ENCODE peak calls at places on chromosomes 5 and 9, in nine cellular contexts. One of them, this sample, is unnamed. For H3K4me1, the result is how much of the 10 kb centered on the place peaks cover.

GRCh38 chr9:109793196-109793595 is 13.2 kb downstream of the PALM2AKAP2 start:
- DNase-seq in prostate gland: no peak
- DNase-seq in gastrocnemius medialis: no peak
- DNase-seq in uterus: no peak
- DNase-seq in esophagus muscularis mucosa: no peak
- DNase-seq in H1: no peak
- DNase-seq in body of pancreas: no peak
- DNase-seq in A549: peak
- DNase-seq in heart left ventricle: no peak
- DNase-seq in this sample: no peak

GRCh38 chr5:141182248-141182647 is at the start of gene PCDHB16:
- DNase-seq in prostate gland: no peak
- DNase-seq in gastrocnemius medialis: no peak
- DNase-seq in uterus: peak
- DNase-seq in esophagus muscularis mucosa: no peak
- DNase-seq in H1: peak
- DNase-seq in body of pancreas: peak
- DNase-seq in A549: peak
- DNase-seq in heart left ventricle: no peak
- DNase-seq in this sample: peak

GRCh38 chr5:148808864-148809642 is 17.4 kb upstream of the ADRB2 start:
- DNase-seq in prostate gland: no peak
- DNase-seq in gastrocnemius medialis: no peak
- DNase-seq in uterus: no peak
- DNase-seq in esophagus muscularis mucosa: no peak
- DNase-seq in H1: no peak
- DNase-seq in body of pancreas: no peak
- DNase-seq in A549: no peak
- DNase-seq in heart left ventricle: peak
- DNase-seq in this sample: no peak

GRCh38 chr9:124621371-124622328 is 114.5 kb upstream of the NR5A1 start:
- DNase-seq in prostate gland: no peak
- DNase-seq in gastrocnemius medialis: no peak
- DNase-seq in uterus: no peak
- DNase-seq in esophagus muscularis mucosa: no peak
- DNase-seq in H1: no peak
- DNase-seq in body of pancreas: peak
- DNase-seq in A549: no peak
- DNase-seq in heart left ventricle: no peak
- DNase-seq in this sample: no peak

GRCh38 chr9:87675466-87675865 is 50.5 kb upstream of the CTSL start:
- DNase-seq in prostate gland: no peak
- DNase-seq in gastrocnemius medialis: no peak
- DNase-seq in uterus: no peak
- DNase-seq in esophagus muscularis mucosa: no peak
- DNase-seq in H1: no peak
- DNase-seq in body of pancreas: peak
- DNase-seq in A549: no peak
- DNase-seq in heart left ventricle: no peak
- DNase-seq in this sample: no peak

GRCh38 chr5:31664566-31664965 is 25.6 kb downstream of the PDZD2 start:
- DNase-seq in prostate gland: no peak
- DNase-seq in gastrocnemius medialis: no peak
- DNase-seq in uterus: no peak
- DNase-seq in esophagus muscularis mucosa: no peak
- DNase-seq in H1: peak
- DNase-seq in body of pancreas: no peak
- DNase-seq in A549: peak
- DNase-seq in heart left ventricle: no peak
- DNase-seq in this sample: no peak

GRCh38 chr5:52469420-52469819 is 318.3 kb upstream of the ITGA1 start:
- DNase-seq in prostate gland: no peak
- DNase-seq in gastrocnemius medialis: no peak
- DNase-seq in uterus: no peak
- DNase-seq in esophagus muscularis mucosa: no peak
- DNase-seq in H1: no peak
- DNase-seq in body of pancreas: no peak
- DNase-seq in A549: no peak
- DNase-seq in heart left ventricle: no peak
- DNase-seq in this sample: no peak

GRCh38 chr5:156532921-156533320 is 206.0 kb downstream of the SGCD start:
- DNase-seq in prostate gland: peak
- DNase-seq in gastrocnemius medialis: no peak
- DNase-seq in uterus: no peak
- DNase-seq in esophagus muscularis mucosa: no peak
- DNase-seq in H1: no peak
- DNase-seq in body of pancreas: no peak
- DNase-seq in A549: no peak
- DNase-seq in heart left ventricle: no peak
- DNase-seq in this sample: no peak

GRCh38 chr9:5643005-5643624 is 14.2 kb downstream of the RIC1 start:
- DNase-seq in prostate gland: no peak
- DNase-seq in gastrocnemius medialis: no peak
- DNase-seq in uterus: no peak
- DNase-seq in esophagus muscularis mucosa: no peak
- DNase-seq in H1: no peak
- DNase-seq in body of pancreas: no peak
- DNase-seq in A549: no peak
- DNase-seq in heart left ventricle: no peak
- DNase-seq in this sample: no peak

GRCh38 chr9:104028827-104029226 is 65.3 kb upstream of the SMC2 start:
- DNase-seq in prostate gland: no peak
- DNase-seq in gastrocnemius medialis: no peak
- DNase-seq in uterus: no peak
- DNase-seq in esophagus muscularis mucosa: no peak
- DNase-seq in H1: no peak
- DNase-seq in body of pancreas: no peak
- DNase-seq in A549: no peak
- DNase-seq in heart left ventricle: no peak
- DNase-seq in this sample: no peak

GRCh38 chr5:31987985-31988710 is 186.0 kb downstream of the GOLPH3 start:
- DNase-seq in prostate gland: no peak
- DNase-seq in gastrocnemius medialis: no peak
- DNase-seq in uterus: no peak
- DNase-seq in esophagus muscularis mucosa: no peak
- DNase-seq in H1: no peak
- DNase-seq in body of pancreas: no peak
- DNase-seq in A549: peak
- DNase-seq in heart left ventricle: no peak
- DNase-seq in this sample: no peak

GRCh38 chr5:172353271-172353807 is 69.8 kb upstream of the UBTD2 start:
- DNase-seq in prostate gland: no peak
- DNase-seq in gastrocnemius medialis: no peak
- DNase-seq in uterus: no peak
- DNase-seq in esophagus muscularis mucosa: no peak
- DNase-seq in H1: no peak
- DNase-seq in body of pancreas: no peak
- DNase-seq in A549: no peak
- DNase-seq in heart left ventricle: no peak
- DNase-seq in this sample: no peak

GRCh38 chr5:171269717-171270116 is 39.3 kb upstream of the TLX3 start:
- DNase-seq in prostate gland: no peak
- DNase-seq in gastrocnemius medialis: no peak
- DNase-seq in uterus: no peak
- DNase-seq in esophagus muscularis mucosa: no peak
- DNase-seq in H1: no peak
- DNase-seq in body of pancreas: no peak
- DNase-seq in A549: no peak
- DNase-seq in heart left ventricle: no peak
- DNase-seq in this sample: no peak

GRCh38 chr9:112327718-112328450 is 5.5 kb downstream of the PTBP3 start:
- DNase-seq in prostate gland: no peak
- DNase-seq in gastrocnemius medialis: no peak
- DNase-seq in uterus: no peak
- DNase-seq in esophagus muscularis mucosa: no peak
- DNase-seq in H1: no peak
- DNase-seq in body of pancreas: no peak
- DNase-seq in A549: no peak
- DNase-seq in heart left ventricle: no peak
- DNase-seq in this sample: no peak

GRCh38 chr5:43274435-43275114 is 38.6 kb downstream of the HMGCS1 start:
- DNase-seq in prostate gland: peak
- DNase-seq in gastrocnemius medialis: no peak
- DNase-seq in uterus: no peak
- DNase-seq in esophagus muscularis mucosa: no peak
- DNase-seq in H1: no peak
- DNase-seq in body of pancreas: no peak
- DNase-seq in A549: no peak
- DNase-seq in heart left ventricle: no peak
- DNase-seq in this sample: no peak

GRCh38 chr9:114434878-114435311 is 47.1 kb upstream of the AKNA start:
- DNase-seq in prostate gland: peak
- DNase-seq in gastrocnemius medialis: no peak
- DNase-seq in uterus: no peak
- DNase-seq in esophagus muscularis mucosa: no peak
- DNase-seq in H1: no peak
- DNase-seq in body of pancreas: peak
- DNase-seq in A549: peak
- DNase-seq in heart left ventricle: no peak
- DNase-seq in this sample: peak

GRCh38 chr5:143118222-143118621 is 285.3 kb downstream of the NR3C1 start:
- DNase-seq in prostate gland: no peak
- DNase-seq in gastrocnemius medialis: no peak
- DNase-seq in uterus: no peak
- DNase-seq in esophagus muscularis mucosa: no peak
- DNase-seq in H1: no peak
- DNase-seq in body of pancreas: no peak
- DNase-seq in A549: no peak
- DNase-seq in heart left ventricle: no peak
- DNase-seq in this sample: no peak

GRCh38 chr5:173326501-173326960 is 1.7 kb downstream of the STC2 start:
- DNase-seq in prostate gland: no peak
- DNase-seq in gastrocnemius medialis: no peak
- DNase-seq in uterus: no peak
- DNase-seq in esophagus muscularis mucosa: no peak
- DNase-seq in H1: no peak
- DNase-seq in body of pancreas: no peak
- DNase-seq in A549: no peak
- DNase-seq in heart left ventricle: no peak
- DNase-seq in this sample: no peak

GRCh38 chr5:56669534-56670483 is 145.5 kb upstream of the MAP3K1 start:
- DNase-seq in prostate gland: peak
- DNase-seq in gastrocnemius medialis: peak
- DNase-seq in uterus: no peak
- DNase-seq in esophagus muscularis mucosa: no peak
- DNase-seq in H1: peak
- DNase-seq in body of pancreas: peak
- DNase-seq in A549: no peak
- DNase-seq in heart left ventricle: peak
- DNase-seq in this sample: no peak

DNA sequence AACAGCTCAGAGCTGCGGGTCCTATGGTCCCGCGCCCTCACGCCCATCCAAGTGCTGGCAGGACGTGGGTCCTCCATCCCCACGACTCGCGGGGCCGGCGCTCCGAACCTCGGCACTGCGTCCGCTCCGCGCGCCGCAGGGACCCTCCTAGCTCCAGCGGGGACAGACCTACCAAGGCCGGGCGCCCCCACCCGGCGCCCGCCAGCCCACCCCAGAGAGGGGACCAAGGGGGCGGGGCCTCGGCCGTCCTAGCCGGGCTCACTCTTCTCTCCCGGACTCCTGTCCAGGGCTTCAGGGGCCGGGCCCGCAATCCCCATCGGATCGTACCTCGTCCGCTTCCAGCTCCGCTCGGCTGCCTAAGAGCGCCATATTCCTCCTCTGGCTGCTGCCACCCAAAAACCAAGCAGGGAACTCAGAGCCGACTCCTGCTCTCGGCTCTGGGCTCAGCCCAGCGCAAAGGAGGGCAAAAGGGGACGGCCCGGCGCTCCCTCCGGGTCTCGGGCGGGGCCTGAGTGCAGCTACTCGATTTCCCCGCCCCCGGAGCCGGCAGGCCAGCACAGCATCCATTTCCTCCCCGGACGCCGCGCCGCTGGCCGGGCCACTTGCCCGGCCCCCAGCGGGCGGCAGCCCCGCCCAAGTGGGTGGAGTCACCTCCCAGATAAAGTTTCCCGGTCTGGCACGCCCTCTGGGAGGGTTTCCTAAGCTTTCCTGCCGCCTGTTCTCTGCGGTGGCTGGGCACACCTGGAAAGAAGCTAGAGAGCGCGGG is at the start of gene TTC39B:
- DNase-seq in prostate gland: peak
- DNase-seq in gastrocnemius medialis: peak
- DNase-seq in uterus: peak
- DNase-seq in esophagus muscularis mucosa: peak
- DNase-seq in H1: peak
- DNase-seq in body of pancreas: peak
- DNase-seq in A549: peak
- DNase-seq in heart left ventricle: peak
- DNase-seq in this sample: peak
- TF ChIP-seq POLR2A in prostate gland: peak
- TF ChIP-seq POLR2A in gastrocnemius medialis: peak
- TF ChIP-seq POLR2A in uterus: peak
- TF ChIP-seq POLR2A in esophagus muscularis mucosa: peak
- TF ChIP-seq POLR2A in H1: no peak
- TF ChIP-seq POLR2A in body of pancreas: peak
- TF ChIP-seq POLR2A in A549: peak
- TF ChIP-seq POLR2A in heart left ventricle: peak
- TF ChIP-seq POLR2A in this sample: no peak

GRCh38 chr9:101315129-101315459 is 69.7 kb downstream of the BAAT start:
- DNase-seq in prostate gland: no peak
- DNase-seq in gastrocnemius medialis: no peak
- DNase-seq in uterus: no peak
- DNase-seq in esophagus muscularis mucosa: no peak
- DNase-seq in H1: no peak
- DNase-seq in body of pancreas: no peak
- DNase-seq in A549: peak
- DNase-seq in heart left ventricle: no peak
- DNase-seq in this sample: no peak
- H3K4me1 ChIP-seq in prostate gland: under half
- H3K4me1 ChIP-seq in gastrocnemius medialis: under half
- H3K4me1 ChIP-seq in uterus: under half
- H3K4me1 ChIP-seq in esophagus muscularis mucosa: under half
- H3K4me1 ChIP-seq in H1: under half
- H3K4me1 ChIP-seq in body of pancreas: under half
- H3K4me1 ChIP-seq in A549: under half
- H3K4me1 ChIP-seq in heart left ventricle: under half
- H3K4me1 ChIP-seq in this sample: under half

DNA sequence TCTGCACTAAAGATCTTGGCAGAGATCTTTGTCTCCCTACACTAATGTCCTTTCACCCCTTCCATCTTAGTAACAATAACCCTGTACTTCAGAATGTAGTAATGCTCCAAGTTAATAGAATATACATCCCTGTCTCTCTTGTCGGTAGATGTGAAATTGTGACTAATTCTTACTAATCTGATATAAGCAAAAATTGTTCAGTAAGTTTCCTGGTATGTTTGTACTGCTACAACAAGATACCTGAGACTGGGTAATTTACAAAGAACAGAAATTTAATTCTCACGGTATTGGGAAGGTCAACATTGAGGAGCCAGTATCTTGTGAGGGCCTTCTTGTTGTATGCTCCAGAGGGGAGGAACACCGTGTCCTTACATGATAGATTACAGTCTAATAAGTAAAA is 1686.6 kb upstream of the CDH9 start:
- DNase-seq in prostate gland: no peak
- DNase-seq in gastrocnemius medialis: no peak
- DNase-seq in uterus: no peak
- DNase-seq in esophagus muscularis mucosa: no peak
- DNase-seq in H1: no peak
- DNase-seq in body of pancreas: no peak
- DNase-seq in A549: no peak
- DNase-seq in heart left ventricle: no peak
- DNase-seq in this sample: no peak
- TF ChIP-seq CTCF in prostate gland: no peak
- TF ChIP-seq CTCF in gastrocnemius medialis: no peak
- TF ChIP-seq CTCF in uterus: no peak
- TF ChIP-seq CTCF in esophagus muscularis mucosa: no peak
- TF ChIP-seq CTCF in H1: no peak
- TF ChIP-seq CTCF in body of pancreas: no peak
- TF ChIP-seq CTCF in A549: no peak
- TF ChIP-seq CTCF in heart left ventricle: no peak
- TF ChIP-seq CTCF in this sample: no peak

GRCh38 chr5:69224520-69224919 is 10.2 kb upstream of the CDK7 start:
- DNase-seq in prostate gland: no peak
- DNase-seq in gastrocnemius medialis: no peak
- DNase-seq in uterus: no peak
- DNase-seq in esophagus muscularis mucosa: no peak
- DNase-seq in H1: no peak
- DNase-seq in body of pancreas: peak
- DNase-seq in A549: no peak
- DNase-seq in heart left ventricle: no peak
- DNase-seq in this sample: no peak
- TF ChIP-seq POLR2A in prostate gland: no peak
- TF ChIP-seq POLR2A in gastrocnemius medialis: no peak
- TF ChIP-seq POLR2A in uterus: no peak
- TF ChIP-seq POLR2A in esophagus muscularis mucosa: no peak
- TF ChIP-seq POLR2A in H1: no peak
- TF ChIP-seq POLR2A in body of pancreas: no peak
- TF ChIP-seq POLR2A in A549: no peak
- TF ChIP-seq POLR2A in heart left ventricle: no peak
- TF ChIP-seq POLR2A in this sample: no peak